ENCODE peak calls at places on chromosome 3, in four cellular contexts. F, X, Y and K are unnamed samples.

GRCh38 chr3:42786212-42786611 is 13.2 kb upstream of the CCDC13 start:
- DNase-seq in X (no peak), Y (no peak), F (no peak), K (no peak)

GRCh38 chr3:24318668-24319287 is 175.9 kb downstream of the THRB start:
- DNase-seq in F (peak; percentile 1), X (no peak), Y (peak; percentile 68), K (no peak)

GRCh38 chr3:90007786-90008499 is 900.5 kb downstream of the EPHA3 start:
- DNase-seq in Y (no peak), X (peak; percentile 1), F (no peak), K (peak; percentile 6)

GRCh38 chr3:27431116-27431515 is 53.1 kb downstream of the SLC4A7 start:
- DNase-seq in F (peak; percentile 22), X (no peak), Y (peak; percentile 60), K (peak; percentile 35)

GRCh38 chr3:83890039-83890762 is 1068.6 kb upstream of the CADM2 start:
- DNase-seq in Y (no peak), F (no peak), X (no peak), K (no peak)

GRCh38 chr3:197329382-197329781 is 31.0 kb upstream of the DLG1 start:
- DNase-seq in F (no peak), X (no peak), Y (no peak), K (no peak)

GRCh38 chr3:14204605-14205284 is 26.1 kb downstream of the LSM3 start:
- DNase-seq in X (no peak), Y (peak; percentile 73), F (no peak), K (no peak)

GRCh38 chr3:187773963-187774789 is 28.9 kb upstream of the BCL6 start:
- DNase-seq in X (peak; percentile 56), F (no peak), Y (no peak), K (no peak)

GRCh38 chr3:16932877-16933276 is 48.1 kb downstream of the PLCL2 start:
- DNase-seq in Y (no peak), X (no peak), F (no peak), K (no peak)

GRCh38 chr3:98875535-98875934 is 26.0 kb downstream of the DCBLD2 start:
- DNase-seq in X (no peak), Y (no peak), F (no peak), K (no peak)

GRCh38 chr3:148902173-148902791 is 37.2 kb downstream of the CPA3 start:
- DNase-seq in F (no peak), Y (no peak), X (peak; percentile 12), K (no peak)

GRCh38 chr3:108590443-108590842 is 921 bp downstream of the DZIP3 start:
- DNase-seq in X (no peak), F (peak; percentile 42), Y (no peak), K (peak; percentile 24)

GRCh38 chr3:31770822-31771326 is 210.2 kb downstream of the OSBPL10 start:
- DNase-seq in F (peak; percentile 12), Y (no peak), X (no peak), K (no peak)

GRCh38 chr3:70821602-70822001 is 509.2 kb upstream of the MDFIC2 start:
- DNase-seq in Y (no peak), X (no peak), F (no peak), K (no peak)

GRCh38 chr3:110858549-110858948 is 213.1 kb upstream of the NECTIN3 start:
- DNase-seq in X (no peak), Y (no peak), F (no peak), K (peak; percentile 29)

GRCh38 chr3:39519076-39519475 is 51.6 kb downstream of the MOBP start:
- DNase-seq in Y (no peak), F (no peak), X (no peak), K (no peak)

GRCh38 chr3:63141-63845 is 133.3 kb upstream of the CHL1 start:
- DNase-seq in F (no peak), X (peak; percentile 66), Y (no peak), K (no peak)

GRCh38 chr3:45123841-45124269 is 22.3 kb downstream of the CDCP1 start:
- DNase-seq in X (peak; percentile 2), Y (peak; percentile 90), F (peak; percentile 92), K (no peak)

GRCh38 chr3:78589242-78589641 is 1178.6 kb downstream of the ROBO1 start:
- DNase-seq in X (peak; percentile 6), Y (no peak), F (no peak), K (peak; percentile 75)

GRCh38 chr3:52483081-52483480 is 12.1 kb upstream of the STAB1 start:
- DNase-seq in F (no peak), X (no peak), Y (no peak), K (no peak)

GRCh38 chr3:179949428-179949827 is 87.3 kb downstream of the PEX5L start:
- DNase-seq in Y (no peak), X (peak; percentile 88), F (no peak), K (peak; percentile 79)

GRCh38 chr3:130470132-130470531 is 46.8 kb upstream of the COL6A6 start:
- DNase-seq in F (no peak), Y (no peak), X (no peak), K (peak; percentile 32)

GRCh38 chr3:184750684-184751083 is 38.8 kb upstream of the MAGEF1 start:
- DNase-seq in F (no peak), Y (no peak), X (no peak), K (peak; percentile 63)

GRCh38 chr3:175046666-175047065 is 187.5 kb downstream of the NAALADL2 start:
- DNase-seq in F (no peak), Y (no peak), X (no peak), K (no peak)

GRCh38 chr3:142275856-142276255 is 50.5 kb upstream of the GK5 start:
- DNase-seq in X (no peak), Y (peak; percentile 13), F (no peak), K (no peak)

GRCh38 chr3:65483475-65483874 is 555.2 kb downstream of the MAGI1 start:
- DNase-seq in X (peak; percentile 17), Y (no peak), F (no peak), K (peak; percentile 78)

GRCh38 chr3:13069495-13069894 is 3.7 kb downstream of the IQSEC1 start:
- DNase-seq in X (peak; percentile 31), F (no peak), Y (no peak), K (no peak)

GRCh38 chr3:106114220-106114619 is 245.4 kb upstream of the CBLB start:
- DNase-seq in Y (no peak), F (no peak), X (no peak), K (no peak)

GRCh38 chr3:124985358-124985757 is 50.8 kb upstream of the MUC13 start:
- DNase-seq in X (no peak), F (no peak), Y (no peak), K (no peak)

GRCh38 chr3:45972534-45973402 is 22.9 kb downstream of the FYCO1 start:
- DNase-seq in X (no peak), F (peak; percentile 13), Y (peak; percentile 46), K (peak; percentile 24)

GRCh38 chr3:115989927-115990326 is 366.6 kb downstream of the GAP43 start:
- DNase-seq in Y (no peak), X (peak; percentile 23), F (no peak), K (no peak)

GRCh38 chr3:55978953-55979352 is 489.3 kb downstream of the ERC2 start:
- DNase-seq in F (no peak), Y (no peak), X (no peak), K (no peak)